ENCODE peak calls at places on chromosomes 5 and 9, in four cellular contexts. H, M, B and F are unnamed samples.

GRCh38 chr5:137837741-137838389 is 29.8 kb upstream of the MYOT start:
- DNase-seq in M (no peak), H (no peak), B (no peak), F (no peak)

GRCh38 chr5:102511666-102512065 is 12.9 kb upstream of the SLCO6A1 start:
- DNase-seq in B (no peak), H (no peak), M (no peak), F (no peak)

GRCh38 chr9:127330501-127330900 is 65.9 kb downstream of the GARNL3 start:
- DNase-seq in B (no peak), H (no peak), M (no peak), F (no peak)

GRCh38 chr9:126347911-126348760 is 21.5 kb downstream of the MVB12B start:
- DNase-seq in B (no peak), M (no peak), H (no peak), F (peak; percentile 48)

GRCh38 chr5:17258429-17258828 is 41.0 kb downstream of the BASP1 start:
- DNase-seq in M (no peak), B (no peak), H (no peak), F (no peak)

GRCh38 chr9:26170224-26170623 is 492.0 kb upstream of the TUSC1 start:
- DNase-seq in H (no peak), M (no peak), B (no peak), F (no peak)

GRCh38 chr5:30765227-30765626 is 428.3 kb upstream of the CDH6 start:
- DNase-seq in M (no peak), B (no peak), H (no peak), F (no peak)

GRCh38 chr5:137641148-137641547 is 94.7 kb downstream of the KLHL3 start:
- DNase-seq in B (no peak), H (no peak), M (no peak), F (no peak)

GRCh38 chr5:19638461-19638860 is 349.5 kb downstream of the CDH18 start:
- DNase-seq in H (no peak), B (no peak), M (no peak), F (no peak)

GRCh38 chr9:97958812-97959511 is 21.0 kb upstream of the HEMGN start:
- DNase-seq in H (no peak), M (no peak), B (no peak), F (no peak)

GRCh38 chr5:54004697-54005096 is 305.7 kb downstream of the ARL15 start:
- DNase-seq in H (no peak), B (no peak), M (no peak), F (no peak)

GRCh38 chr5:97854871-97855762 is 672.1 kb upstream of the RIOK2 start:
- DNase-seq in H (no peak), M (no peak), B (no peak), F (peak; percentile 23)

GRCh38 chr5:91906494-91906893 is 523.4 kb upstream of the ARRDC3 start:
- DNase-seq in B (no peak), H (no peak), M (no peak), F (no peak)

GRCh38 chr9:126611592-126612328 is 2.0 kb upstream of the LMX1B start:
- DNase-seq in H (peak; percentile 95), M (peak; percentile 36), B (no peak), F (peak; percentile 70)

GRCh38 chr9:135239100-135239768 is 151.8 kb downstream of the OLFM1 start:
- DNase-seq in H (no peak), M (no peak), B (no peak), F (no peak)

GRCh38 chr5:71700803-71701202 is 18.3 kb upstream of the CARTPT start:
- DNase-seq in B (no peak), H (no peak), M (no peak), F (no peak)

GRCh38 chr5:71699233-71699632 is 19.8 kb upstream of the CARTPT start:
- DNase-seq in H (no peak), M (no peak), B (no peak), F (no peak)

GRCh38 chr5:71695561-71695960 is 23.5 kb upstream of the CARTPT start:
- DNase-seq in M (no peak), B (no peak), H (no peak), F (no peak)

GRCh38 chr5:71699751-71700150 is 19.3 kb upstream of the CARTPT start:
- DNase-seq in M (no peak), H (no peak), B (no peak), F (no peak)

GRCh38 chr5:71697967-71698366 is 21.1 kb upstream of the CARTPT start:
- DNase-seq in B (no peak), H (peak; percentile 89), M (peak; percentile 7), F (no peak)
- TF ChIP-seq ZNF274 in B (no peak), H (no peak), M (no peak), F (no peak)

DNA sequence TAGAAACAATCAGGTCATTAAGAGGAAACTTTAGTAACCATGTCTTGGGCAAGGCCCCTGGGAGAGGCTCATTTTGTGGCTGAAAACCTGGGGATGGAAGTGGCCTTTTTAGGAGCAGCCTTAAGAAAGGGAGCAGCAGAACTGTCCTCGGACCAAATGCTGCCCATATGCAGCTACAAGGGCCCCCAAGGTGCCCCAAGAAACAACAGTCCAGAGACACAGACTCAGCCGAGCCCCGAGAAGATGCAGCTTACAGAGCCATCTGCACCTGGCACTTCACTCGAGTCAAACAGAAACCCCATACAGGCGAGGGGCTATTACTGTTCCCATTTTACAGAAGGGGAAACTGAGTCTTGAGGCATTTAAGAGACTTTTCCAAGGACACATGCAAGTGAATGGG is 58.0 kb downstream of the COL23A1 start:
- DNase-seq in M (no peak), H (no peak), B (no peak), F (no peak)
- TF ChIP-seq SUZ12 in M (no peak), H (no peak), B (no peak), F (no peak)

GRCh38 chr9:33233659-33234335 is 6.2 kb upstream of the SPINK4 start:
- DNase-seq in M (no peak), B (no peak), H (no peak), F (no peak)

GRCh38 chr9:33239922-33240321 is at the start of gene SPINK4:
- DNase-seq in M (peak; percentile 28), B (no peak), H (no peak), F (no peak)

GRCh38 chr9:33234511-33235467 is 5.2 kb upstream of the SPINK4 start:
- DNase-seq in H (no peak), B (no peak), M (no peak), F (no peak)

GRCh38 chr9:33232866-33233265 is 7.1 kb upstream of the SPINK4 start:
- DNase-seq in H (no peak), B (no peak), M (no peak), F (no peak)

GRCh38 chr9:33236571-33236970 is 3.4 kb upstream of the SPINK4 start:
- DNase-seq in M (no peak), B (no peak), H (no peak), F (no peak)
- TF ChIP-seq ZNF274 in M (no peak), B (no peak), H (no peak), F (no peak)

GRCh38 chr5:311963-312362 is 9.6 kb upstream of the AHRR start:
- DNase-seq in H (no peak), B (no peak), M (no peak), F (no peak)
- TF ChIP-seq SUZ12 in H (no peak), B (no peak), M (no peak), F (no peak)

DNA sequence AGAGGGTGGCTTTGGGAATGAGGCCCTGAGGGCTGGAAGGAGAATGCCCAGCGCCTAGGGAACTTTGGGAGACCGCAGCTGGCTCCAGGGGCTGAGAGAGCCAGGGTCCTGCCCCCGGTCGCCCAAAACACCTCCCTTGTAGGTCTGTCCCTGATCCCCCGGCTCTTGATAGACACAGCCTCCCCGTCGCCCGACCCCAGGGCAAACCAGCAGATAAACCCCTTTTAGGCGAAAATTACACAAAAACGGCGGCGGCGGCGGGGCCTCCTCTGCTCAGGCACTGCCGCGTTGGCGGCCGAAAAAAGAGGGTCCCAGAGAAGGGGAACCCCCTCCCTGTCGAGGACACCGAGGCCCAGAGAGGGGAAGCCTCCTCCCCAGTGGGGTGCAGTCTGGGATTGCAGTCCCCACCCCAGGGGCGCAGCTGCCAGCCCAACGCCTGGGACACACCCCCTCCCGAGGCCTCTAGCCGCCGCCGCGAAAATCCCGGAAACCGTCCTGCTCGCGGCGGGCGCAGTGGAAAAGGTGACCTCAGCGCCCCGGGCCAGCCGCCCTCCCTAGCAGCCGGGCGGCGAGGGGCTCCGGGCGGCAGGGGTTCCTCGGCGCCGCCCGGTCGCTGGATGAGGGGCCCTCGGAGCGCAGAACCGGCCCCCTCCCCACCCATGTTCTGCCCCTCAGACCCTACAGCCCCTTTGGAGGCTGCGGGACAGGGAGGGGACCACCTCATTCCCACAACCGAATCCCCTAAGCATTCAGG is 3.1 kb upstream of the BARX1 start:
- DNase-seq in M (no peak), B (no peak), H (peak; percentile 75), F (no peak)
- TF ChIP-seq ZNF274 in M (no peak), B (no peak), H (no peak), F (no peak)